ENCODE peak calls at places on chromosomes 16 and 17, in six cellular contexts. H, K, G, O, A and L are unnamed samples.

GRCh38 chr17:57544381-57544780 is 200.7 kb downstream of the CCDC182 start:
- DNase-seq in H (no peak), O (no peak), K (no peak), G (no peak), A (no peak), L (no peak)

GRCh38 chr17:15261063-15261817 is 3.9 kb downstream of the PMP22 start:
- DNase-seq in H (no peak), K (peak; percentile 93), O (peak; percentile 51), A (peak; percentile 48), G (peak; percentile 15), L (no peak)

GRCh38 chr16:89575247-89576172 is at the start of gene CPNE7:
- DNase-seq in K (peak; percentile 73), O (no peak), A (no peak), H (no peak), G (no peak), L (no peak)

GRCh38 chr17:9371019-9371418 is 204.6 kb downstream of the STX8 start:
- DNase-seq in O (no peak), G (peak; percentile 96), A (no peak), H (no peak), K (no peak), L (no peak)

GRCh38 chr16:9061358-9061813 is 30.1 kb upstream of the HAPSTR1 start:
- DNase-seq in G (no peak), A (peak; percentile 52), H (no peak), O (no peak), K (no peak), L (no peak)

GRCh38 chr17:18261146-18261515 is 669 bp downstream of the MIEF2 start:
- DNase-seq in A (peak; percentile 85), O (no peak), H (peak; percentile 52), K (peak; percentile 81), G (peak; percentile 59), L (no peak)

GRCh38 chr16:67873435-67874146 is 739 bp downstream of the EDC4 start:
- DNase-seq in H (no peak), G (no peak), A (no peak), K (no peak), O (no peak), L (no peak)

GRCh38 chr16:30369091-30369937 is 980 bp downstream of the TBC1D10B start:
- DNase-seq in H (no peak), O (no peak), G (no peak), K (peak; percentile 73), A (no peak), L (no peak)

GRCh38 chr17:4591529-4591928 is 7.2 kb downstream of the SMTNL2 start:
- DNase-seq in A (no peak), K (no peak), H (no peak), G (no peak), O (no peak), L (no peak)

DNA sequence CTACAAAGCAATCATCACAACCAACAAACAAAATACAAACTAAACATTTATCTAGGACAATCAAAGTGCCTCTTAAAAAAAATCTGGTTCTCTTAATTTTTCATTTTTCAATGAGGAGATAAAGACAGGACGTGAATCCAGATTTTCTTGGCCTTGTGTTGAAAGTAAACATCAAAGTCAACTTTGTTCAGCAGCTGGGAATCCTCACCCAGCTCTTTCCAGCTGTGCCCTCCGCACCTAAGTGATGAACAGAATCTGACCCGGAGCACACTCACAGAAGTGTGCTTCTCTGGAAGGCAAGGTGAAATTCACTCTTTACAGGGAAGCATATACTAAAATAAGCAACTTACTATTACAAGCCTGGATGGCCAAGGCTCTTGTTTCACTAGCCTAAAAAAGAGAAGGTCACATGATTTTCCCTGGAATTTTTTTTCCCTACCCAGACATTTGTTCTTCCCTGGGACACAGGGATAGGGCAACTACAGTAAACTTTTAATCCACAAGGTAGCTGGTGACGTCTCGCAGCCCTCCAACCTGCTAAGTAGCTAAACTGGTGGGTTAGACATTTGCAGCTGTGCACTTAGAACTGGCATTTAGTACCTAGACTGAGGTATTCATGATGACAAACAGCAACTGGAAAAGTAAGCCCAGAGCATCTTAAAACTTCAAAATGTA is 3.2 kb downstream of the WIPI1 start:
- DNase-seq in A (no peak), O (no peak), G (no peak), H (no peak), K (no peak), L (no peak)
- H3K4me1 ChIP-seq in A (peaks cover 80% of the 10 kb centered on the region), O (peaks cover 9% of the 10 kb centered on the region), G (peaks cover 13% of the 10 kb centered on the region), H (peaks cover 24% of the 10 kb centered on the region), K (peaks cover 6% of the 10 kb centered on the region), L (no peaks in the 10 kb centered on the region)

GRCh38 chr17:47176438-47176837 is 12.7 kb downstream of the CDC27 start:
- DNase-seq in O (no peak), G (no peak), H (no peak), K (no peak), A (no peak), L (no peak)
- H3K4me1 ChIP-seq in O (no peaks in the 10 kb centered on the region), G (no peaks in the 10 kb centered on the region), H (peaks cover 14% of the 10 kb centered on the region), K (no peaks in the 10 kb centered on the region), A (peaks cover 76% of the 10 kb centered on the region), L (no peaks in the 10 kb centered on the region)

GRCh38 chr17:40100419-40100668 is at the start of gene NR1D1:
- DNase-seq in K (no peak), A (no peak), O (no peak), H (no peak), G (no peak), L (no peak)
- H3K4me1 ChIP-seq in K (peaks cover 5% of the 10 kb centered on the region), A (peaks cover 90% of the 10 kb centered on the region), O (peaks cover 39% of the 10 kb centered on the region), H (peaks cover 76% of the 10 kb centered on the region), G (peaks cover 23% of the 10 kb centered on the region), L (peaks cover 18% of the 10 kb centered on the region)

DNA sequence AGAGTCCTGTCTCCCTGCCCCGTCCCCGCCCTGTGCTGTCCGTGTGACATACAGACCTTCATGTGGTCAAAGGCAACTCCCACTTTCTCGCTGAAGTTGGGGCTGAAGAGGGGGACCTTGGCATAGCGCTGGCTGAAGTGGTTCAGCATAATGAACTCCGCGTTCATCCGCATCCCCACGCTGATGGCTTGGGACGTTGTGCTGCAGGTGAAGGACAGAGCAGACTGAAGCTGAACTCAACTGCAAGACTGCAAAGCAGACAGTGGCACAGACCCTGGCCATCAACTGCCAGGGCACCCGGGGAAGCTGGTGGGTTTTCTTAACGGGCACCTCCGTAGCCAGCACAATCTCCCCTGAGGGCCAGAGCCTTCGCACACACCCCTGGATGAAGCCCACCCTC is 24.2 kb downstream of the ELAC2 start:
- DNase-seq in H (no peak), K (no peak), O (no peak), G (no peak), A (no peak), L (no peak)
- H3K4me1 ChIP-seq in H (no peaks in the 10 kb centered on the region), K (no peaks in the 10 kb centered on the region), O (no peaks in the 10 kb centered on the region), G (no peaks in the 10 kb centered on the region), A (peaks cover 15% of the 10 kb centered on the region), L (no peaks in the 10 kb centered on the region)

GRCh38 chr16:81493755-81494433 is 49.3 kb downstream of the CMIP start:
- DNase-seq in H (no peak), K (peak; percentile 68), A (no peak), G (peak; percentile 93), O (no peak), L (no peak)

GRCh38 chr16:81496742-81497141 is 52.1 kb downstream of the CMIP start:
- DNase-seq in H (no peak), A (no peak), K (no peak), O (no peak), G (no peak), L (no peak)

GRCh38 chr16:81494888-81495287 is 50.3 kb downstream of the CMIP start:
- DNase-seq in H (no peak), K (no peak), O (no peak), G (no peak), A (no peak), L (no peak)

GRCh38 chr16:81494434-81494806 is 49.8 kb downstream of the CMIP start:
- DNase-seq in O (no peak), H (no peak), A (no peak), G (no peak), K (no peak), L (no peak)

GRCh38 chr16:81495321-81496234 is 51.0 kb downstream of the CMIP start:
- DNase-seq in G (no peak), K (no peak), H (no peak), O (no peak), A (peak; percentile 66), L (no peak)
- H3K4me1 ChIP-seq in G (peaks cover 23% of the 10 kb centered on the region), K (no peaks in the 10 kb centered on the region), H (peaks cover 3% of the 10 kb centered on the region), O (peaks cover 18% of the 10 kb centered on the region), A (peaks cover 82% of the 10 kb centered on the region), L (peaks cover 6% of the 10 kb centered on the region)